ENCODE peak calls at places on chromosomes 16 and 17, in four cellular contexts. One of them, this sample, is unnamed.
A peak's percentile ranks its signal among the peaks of the same experiment; 100 is the strongest.

GRCh38 chr16:50879873-50880695 is 138.2 kb downstream of the CYLD start:
- DNase-seq in IMR-90: no peak
- DNase-seq in esophagus muscularis mucosa: peak; percentile 88
- DNase-seq in heart left ventricle: no peak
- DNase-seq in this sample: no peak

GRCh38 chr17:21196126-21196525 is 17.8 kb downstream of the TMEM11 start:
- DNase-seq in IMR-90: no peak
- DNase-seq in esophagus muscularis mucosa: no peak
- DNase-seq in heart left ventricle: no peak
- DNase-seq in this sample: no peak

GRCh38 chr16:83599789-83600462 is 207.9 kb upstream of the HSBP1 start:
- DNase-seq in IMR-90: no peak
- DNase-seq in esophagus muscularis mucosa: peak; percentile 81
- DNase-seq in heart left ventricle: no peak
- DNase-seq in this sample: peak; percentile 42

GRCh38 chr17:27494192-27495091 is 38.2 kb downstream of the KSR1 start:
- DNase-seq in IMR-90: peak; percentile 42
- DNase-seq in esophagus muscularis mucosa: no peak
- DNase-seq in heart left ventricle: peak; percentile 66
- DNase-seq in this sample: peak; percentile 91

GRCh38 chr16:58487566-58488351 is 12.2 kb upstream of the NDRG4 start:
- DNase-seq in IMR-90: peak; percentile 67
- DNase-seq in esophagus muscularis mucosa: no peak
- DNase-seq in heart left ventricle: peak; percentile 94
- DNase-seq in this sample: peak; percentile 63

GRCh38 chr17:40112191-40112590 is 9.6 kb upstream of the MSL1 start:
- DNase-seq in IMR-90: no peak
- DNase-seq in esophagus muscularis mucosa: no peak
- DNase-seq in heart left ventricle: no peak
- DNase-seq in this sample: no peak

GRCh38 chr17:43905985-43906852 is 1.1 kb downstream of the MPP2 start:
- DNase-seq in IMR-90: peak; percentile 45
- DNase-seq in esophagus muscularis mucosa: peak; percentile 94
- DNase-seq in heart left ventricle: peak; percentile 80
- DNase-seq in this sample: peak; percentile 94

GRCh38 chr16:31386157-31386984 is 6.8 kb upstream of the ITGAD start:
- DNase-seq in IMR-90: peak; percentile 72
- DNase-seq in esophagus muscularis mucosa: no peak
- DNase-seq in heart left ventricle: no peak
- DNase-seq in this sample: no peak

GRCh38 chr17:1997587-1998425 is 27.3 kb downstream of the RTN4RL1 start:
- DNase-seq in IMR-90: no peak
- DNase-seq in esophagus muscularis mucosa: no peak
- DNase-seq in heart left ventricle: no peak
- DNase-seq in this sample: no peak

GRCh38 chr16:3825103-3825502 is 55.4 kb downstream of the CREBBP start:
- DNase-seq in IMR-90: peak; percentile 45
- DNase-seq in esophagus muscularis mucosa: no peak
- DNase-seq in heart left ventricle: no peak
- DNase-seq in this sample: no peak

GRCh38 chr17:72122336-72122667 is 1.5 kb downstream of the SOX9 start:
- DNase-seq in IMR-90: no peak
- DNase-seq in esophagus muscularis mucosa: no peak
- DNase-seq in heart left ventricle: no peak
- DNase-seq in this sample: no peak
- H3K4me3 ChIP-seq in IMR-90: peak overlapping the region; percentile 95
- H3K4me3 ChIP-seq in esophagus muscularis mucosa: peak overlapping the region; percentile 55
- H3K4me3 ChIP-seq in heart left ventricle: peak overlapping the region; percentile 64
- H3K4me3 ChIP-seq in this sample: peak overlapping the region; percentile 57

GRCh38 chr17:78343433-78344201 is 16.3 kb downstream of the SOCS3 start:
- DNase-seq in IMR-90: no peak
- DNase-seq in esophagus muscularis mucosa: no peak
- DNase-seq in heart left ventricle: peak; percentile 74
- DNase-seq in this sample: no peak

GRCh38 chr17:78342438-78343098 is 17.3 kb downstream of the SOCS3 start:
- DNase-seq in IMR-90: peak; percentile 88
- DNase-seq in esophagus muscularis mucosa: no peak
- DNase-seq in heart left ventricle: peak; percentile 75
- DNase-seq in this sample: no peak

GRCh38 chr17:78340183-78340955 is 19.5 kb downstream of the SOCS3 start:
- DNase-seq in IMR-90: no peak
- DNase-seq in esophagus muscularis mucosa: no peak
- DNase-seq in heart left ventricle: peak; percentile 26
- DNase-seq in this sample: no peak

GRCh38 chr17:78343099-78343432 is 16.8 kb downstream of the SOCS3 start:
- DNase-seq in IMR-90: peak; percentile 87
- DNase-seq in esophagus muscularis mucosa: no peak
- DNase-seq in heart left ventricle: peak; percentile 84
- DNase-seq in this sample: peak; percentile 64

GRCh38 chr17:78341559-78342437 is 18.1 kb downstream of the SOCS3 start:
- DNase-seq in IMR-90: peak; percentile 74
- DNase-seq in esophagus muscularis mucosa: no peak
- DNase-seq in heart left ventricle: peak; percentile 90
- DNase-seq in this sample: peak; percentile 93
- TF ChIP-seq POLR2A in IMR-90: no peak
- TF ChIP-seq POLR2A in esophagus muscularis mucosa: peak; percentile 52
- TF ChIP-seq POLR2A in heart left ventricle: no peak
- TF ChIP-seq POLR2A in this sample: no peak

GRCh38 chr16:56341656-56342397 is 83.5 kb downstream of the AMFR start:
- DNase-seq in IMR-90: no peak
- DNase-seq in esophagus muscularis mucosa: no peak
- DNase-seq in heart left ventricle: no peak
- DNase-seq in this sample: no peak

GRCh38 chr16:56339431-56340195 is 85.7 kb downstream of the AMFR start:
- DNase-seq in IMR-90: no peak
- DNase-seq in esophagus muscularis mucosa: no peak
- DNase-seq in heart left ventricle: no peak
- DNase-seq in this sample: no peak

GRCh38 chr16:56338566-56339318 is 86.6 kb downstream of the AMFR start:
- DNase-seq in IMR-90: no peak
- DNase-seq in esophagus muscularis mucosa: no peak
- DNase-seq in heart left ventricle: no peak
- DNase-seq in this sample: no peak

GRCh38 chr16:56340864-56341365 is 84.4 kb downstream of the AMFR start:
- DNase-seq in IMR-90: no peak
- DNase-seq in esophagus muscularis mucosa: no peak
- DNase-seq in heart left ventricle: no peak
- DNase-seq in this sample: no peak

GRCh38 chr16:56340416-56340815 is 84.9 kb downstream of the AMFR start:
- DNase-seq in IMR-90: no peak
- DNase-seq in esophagus muscularis mucosa: no peak
- DNase-seq in heart left ventricle: no peak
- DNase-seq in this sample: no peak
- H3K4me3 ChIP-seq in IMR-90: no peak overlapping the region
- H3K4me3 ChIP-seq in esophagus muscularis mucosa: no peak overlapping the region
- H3K4me3 ChIP-seq in heart left ventricle: no peak overlapping the region
- H3K4me3 ChIP-seq in this sample: no peak overlapping the region

GRCh38 chr17:36863676-36864075 is 73.6 kb upstream of the LHX1 start:
- DNase-seq in IMR-90: no peak
- DNase-seq in esophagus muscularis mucosa: no peak
- DNase-seq in heart left ventricle: no peak
- DNase-seq in this sample: no peak
- TF ChIP-seq POLR2A in IMR-90: no peak
- TF ChIP-seq POLR2A in esophagus muscularis mucosa: no peak
- TF ChIP-seq POLR2A in heart left ventricle: no peak
- TF ChIP-seq POLR2A in this sample: no peak

This sample was measured in lower leg skin.